ENCODE peak calls at places on chromosomes 3 and 15, in ten cellular contexts. One of them, this sample, is unnamed.

GRCh38 chr3:194884649-194885315 is 199.1 kb downstream of the FAM43A start:
- DNase-seq in HFFc6: no peak
- DNase-seq in chondrocyte: no peak
- DNase-seq in HFF-Myc: no peak
- DNase-seq in activated CD4-positive, alpha-beta T cell treated with anti-CD3 and anti-CD28 coated beads, Interleukin-2, amount 50 U/mL, for 1 hour: no peak
- DNase-seq in stimulated activated effector memory CD8-positive, alpha-beta T cell treated with anti-CD3 and anti-CD28 coated beads, Interleukin-12 subunit alpha, Interleukin-12 subunit beta, amount 100 ng/mL, for 72 hours: no peak
- DNase-seq in dorsolateral prefrontal cortex: no peak
- DNase-seq in T-helper 2 cell: no peak
- DNase-seq in naive thymus-derived CD8-positive, alpha-beta T cell: no peak
- DNase-seq in GM04503: no peak
- DNase-seq in this sample: no peak

GRCh38 chr3:158819282-158819681 is 17.4 kb downstream of the MFSD1 start:
- DNase-seq in HFFc6: no peak
- DNase-seq in chondrocyte: no peak
- DNase-seq in HFF-Myc: no peak
- DNase-seq in activated CD4-positive, alpha-beta T cell treated with anti-CD3 and anti-CD28 coated beads, Interleukin-2, amount 50 U/mL, for 1 hour: no peak
- DNase-seq in stimulated activated effector memory CD8-positive, alpha-beta T cell treated with anti-CD3 and anti-CD28 coated beads, Interleukin-12 subunit alpha, Interleukin-12 subunit beta, amount 100 ng/mL, for 72 hours: no peak
- DNase-seq in dorsolateral prefrontal cortex: no peak
- DNase-seq in T-helper 2 cell: no peak
- DNase-seq in naive thymus-derived CD8-positive, alpha-beta T cell: no peak
- DNase-seq in GM04503: no peak
- DNase-seq in this sample: no peak

GRCh38 chr15:78929536-78930264 is 15.1 kb downstream of the CTSH start:
- DNase-seq in HFFc6: no peak
- DNase-seq in chondrocyte: no peak
- DNase-seq in HFF-Myc: no peak
- DNase-seq in activated CD4-positive, alpha-beta T cell treated with anti-CD3 and anti-CD28 coated beads, Interleukin-2, amount 50 U/mL, for 1 hour: no peak
- DNase-seq in stimulated activated effector memory CD8-positive, alpha-beta T cell treated with anti-CD3 and anti-CD28 coated beads, Interleukin-12 subunit alpha, Interleukin-12 subunit beta, amount 100 ng/mL, for 72 hours: no peak
- DNase-seq in dorsolateral prefrontal cortex: no peak
- DNase-seq in T-helper 2 cell: no peak
- DNase-seq in naive thymus-derived CD8-positive, alpha-beta T cell: no peak
- DNase-seq in GM04503: no peak
- DNase-seq in this sample: no peak

GRCh38 chr3:123194552-123194951 is 7.2 kb upstream of the SEC22A start:
- DNase-seq in HFFc6: no peak
- DNase-seq in chondrocyte: no peak
- DNase-seq in HFF-Myc: no peak
- DNase-seq in activated CD4-positive, alpha-beta T cell treated with anti-CD3 and anti-CD28 coated beads, Interleukin-2, amount 50 U/mL, for 1 hour: no peak
- DNase-seq in stimulated activated effector memory CD8-positive, alpha-beta T cell treated with anti-CD3 and anti-CD28 coated beads, Interleukin-12 subunit alpha, Interleukin-12 subunit beta, amount 100 ng/mL, for 72 hours: no peak
- DNase-seq in dorsolateral prefrontal cortex: no peak
- DNase-seq in T-helper 2 cell: no peak
- DNase-seq in naive thymus-derived CD8-positive, alpha-beta T cell: no peak
- DNase-seq in GM04503: no peak
- DNase-seq in this sample: no peak

GRCh38 chr15:64930778-64931240 is 19.1 kb downstream of the ANKDD1A start:
- DNase-seq in HFFc6: no peak
- DNase-seq in chondrocyte: no peak
- DNase-seq in HFF-Myc: no peak
- DNase-seq in activated CD4-positive, alpha-beta T cell treated with anti-CD3 and anti-CD28 coated beads, Interleukin-2, amount 50 U/mL, for 1 hour: no peak
- DNase-seq in stimulated activated effector memory CD8-positive, alpha-beta T cell treated with anti-CD3 and anti-CD28 coated beads, Interleukin-12 subunit alpha, Interleukin-12 subunit beta, amount 100 ng/mL, for 72 hours: no peak
- DNase-seq in dorsolateral prefrontal cortex: no peak
- DNase-seq in T-helper 2 cell: no peak
- DNase-seq in naive thymus-derived CD8-positive, alpha-beta T cell: no peak
- DNase-seq in GM04503: no peak
- DNase-seq in this sample: no peak

GRCh38 chr3:53834429-53835095 is 11.7 kb downstream of the CHDH start:
- DNase-seq in HFFc6: no peak
- DNase-seq in chondrocyte: no peak
- DNase-seq in HFF-Myc: no peak
- DNase-seq in activated CD4-positive, alpha-beta T cell treated with anti-CD3 and anti-CD28 coated beads, Interleukin-2, amount 50 U/mL, for 1 hour: no peak
- DNase-seq in stimulated activated effector memory CD8-positive, alpha-beta T cell treated with anti-CD3 and anti-CD28 coated beads, Interleukin-12 subunit alpha, Interleukin-12 subunit beta, amount 100 ng/mL, for 72 hours: no peak
- DNase-seq in dorsolateral prefrontal cortex: no peak
- DNase-seq in T-helper 2 cell: no peak
- DNase-seq in naive thymus-derived CD8-positive, alpha-beta T cell: no peak
- DNase-seq in GM04503: peak; percentile 21
- DNase-seq in this sample: no peak

GRCh38 chr3:73056365-73057150 is 4.9 kb upstream of the EBLN2 start:
- DNase-seq in HFFc6: peak; percentile 42
- DNase-seq in chondrocyte: no peak
- DNase-seq in HFF-Myc: peak; percentile 15
- DNase-seq in activated CD4-positive, alpha-beta T cell treated with anti-CD3 and anti-CD28 coated beads, Interleukin-2, amount 50 U/mL, for 1 hour: no peak
- DNase-seq in stimulated activated effector memory CD8-positive, alpha-beta T cell treated with anti-CD3 and anti-CD28 coated beads, Interleukin-12 subunit alpha, Interleukin-12 subunit beta, amount 100 ng/mL, for 72 hours: no peak
- DNase-seq in dorsolateral prefrontal cortex: no peak
- DNase-seq in T-helper 2 cell: no peak
- DNase-seq in naive thymus-derived CD8-positive, alpha-beta T cell: peak; percentile 45
- DNase-seq in GM04503: no peak
- DNase-seq in this sample: no peak

GRCh38 chr3:151560750-151561149 is 99.9 kb upstream of the IGSF10 start:
- DNase-seq in HFFc6: no peak
- DNase-seq in chondrocyte: no peak
- DNase-seq in HFF-Myc: no peak
- DNase-seq in activated CD4-positive, alpha-beta T cell treated with anti-CD3 and anti-CD28 coated beads, Interleukin-2, amount 50 U/mL, for 1 hour: no peak
- DNase-seq in stimulated activated effector memory CD8-positive, alpha-beta T cell treated with anti-CD3 and anti-CD28 coated beads, Interleukin-12 subunit alpha, Interleukin-12 subunit beta, amount 100 ng/mL, for 72 hours: no peak
- DNase-seq in dorsolateral prefrontal cortex: no peak
- DNase-seq in T-helper 2 cell: no peak
- DNase-seq in naive thymus-derived CD8-positive, alpha-beta T cell: no peak
- DNase-seq in GM04503: no peak
- DNase-seq in this sample: no peak

GRCh38 chr15:69526696-69527095 is 74.1 kb downstream of the RPLP1 start:
- DNase-seq in HFFc6: no peak
- DNase-seq in chondrocyte: no peak
- DNase-seq in HFF-Myc: no peak
- DNase-seq in activated CD4-positive, alpha-beta T cell treated with anti-CD3 and anti-CD28 coated beads, Interleukin-2, amount 50 U/mL, for 1 hour: no peak
- DNase-seq in stimulated activated effector memory CD8-positive, alpha-beta T cell treated with anti-CD3 and anti-CD28 coated beads, Interleukin-12 subunit alpha, Interleukin-12 subunit beta, amount 100 ng/mL, for 72 hours: no peak
- DNase-seq in dorsolateral prefrontal cortex: no peak
- DNase-seq in T-helper 2 cell: no peak
- DNase-seq in naive thymus-derived CD8-positive, alpha-beta T cell: no peak
- DNase-seq in GM04503: no peak
- DNase-seq in this sample: no peak

GRCh38 chr3:119318871-119319270 is 24.7 kb downstream of the ARHGAP31 start:
- DNase-seq in HFFc6: no peak
- DNase-seq in chondrocyte: no peak
- DNase-seq in HFF-Myc: peak; percentile 67
- DNase-seq in activated CD4-positive, alpha-beta T cell treated with anti-CD3 and anti-CD28 coated beads, Interleukin-2, amount 50 U/mL, for 1 hour: no peak
- DNase-seq in stimulated activated effector memory CD8-positive, alpha-beta T cell treated with anti-CD3 and anti-CD28 coated beads, Interleukin-12 subunit alpha, Interleukin-12 subunit beta, amount 100 ng/mL, for 72 hours: no peak
- DNase-seq in dorsolateral prefrontal cortex: no peak
- DNase-seq in T-helper 2 cell: no peak
- DNase-seq in naive thymus-derived CD8-positive, alpha-beta T cell: no peak
- DNase-seq in GM04503: no peak
- DNase-seq in this sample: no peak

GRCh38 chr3:31407665-31408064 is 125.1 kb upstream of the STT3B start:
- DNase-seq in HFFc6: peak; percentile 13
- DNase-seq in chondrocyte: no peak
- DNase-seq in HFF-Myc: no peak
- DNase-seq in activated CD4-positive, alpha-beta T cell treated with anti-CD3 and anti-CD28 coated beads, Interleukin-2, amount 50 U/mL, for 1 hour: no peak
- DNase-seq in stimulated activated effector memory CD8-positive, alpha-beta T cell treated with anti-CD3 and anti-CD28 coated beads, Interleukin-12 subunit alpha, Interleukin-12 subunit beta, amount 100 ng/mL, for 72 hours: no peak
- DNase-seq in dorsolateral prefrontal cortex: no peak
- DNase-seq in T-helper 2 cell: no peak
- DNase-seq in naive thymus-derived CD8-positive, alpha-beta T cell: no peak
- DNase-seq in GM04503: no peak
- DNase-seq in this sample: no peak

GRCh38 chr3:149401926-149402310 is 24.5 kb upstream of the TM4SF1 start:
- DNase-seq in HFFc6: no peak
- DNase-seq in chondrocyte: no peak
- DNase-seq in HFF-Myc: no peak
- DNase-seq in activated CD4-positive, alpha-beta T cell treated with anti-CD3 and anti-CD28 coated beads, Interleukin-2, amount 50 U/mL, for 1 hour: no peak
- DNase-seq in stimulated activated effector memory CD8-positive, alpha-beta T cell treated with anti-CD3 and anti-CD28 coated beads, Interleukin-12 subunit alpha, Interleukin-12 subunit beta, amount 100 ng/mL, for 72 hours: no peak
- DNase-seq in dorsolateral prefrontal cortex: no peak
- DNase-seq in T-helper 2 cell: no peak
- DNase-seq in naive thymus-derived CD8-positive, alpha-beta T cell: no peak
- DNase-seq in GM04503: no peak
- DNase-seq in this sample: no peak

GRCh38 chr3:57043518-57043917 is 16.9 kb upstream of the SPATA12 start:
- DNase-seq in HFFc6: no peak
- DNase-seq in chondrocyte: no peak
- DNase-seq in HFF-Myc: no peak
- DNase-seq in activated CD4-positive, alpha-beta T cell treated with anti-CD3 and anti-CD28 coated beads, Interleukin-2, amount 50 U/mL, for 1 hour: no peak
- DNase-seq in stimulated activated effector memory CD8-positive, alpha-beta T cell treated with anti-CD3 and anti-CD28 coated beads, Interleukin-12 subunit alpha, Interleukin-12 subunit beta, amount 100 ng/mL, for 72 hours: no peak
- DNase-seq in dorsolateral prefrontal cortex: no peak
- DNase-seq in T-helper 2 cell: no peak
- DNase-seq in naive thymus-derived CD8-positive, alpha-beta T cell: no peak
- DNase-seq in GM04503: no peak
- DNase-seq in this sample: no peak

GRCh38 chr3:12428131-12428530 is 56.1 kb upstream of the TSEN2 start:
- DNase-seq in HFFc6: no peak
- DNase-seq in chondrocyte: no peak
- DNase-seq in HFF-Myc: no peak
- DNase-seq in activated CD4-positive, alpha-beta T cell treated with anti-CD3 and anti-CD28 coated beads, Interleukin-2, amount 50 U/mL, for 1 hour: no peak
- DNase-seq in stimulated activated effector memory CD8-positive, alpha-beta T cell treated with anti-CD3 and anti-CD28 coated beads, Interleukin-12 subunit alpha, Interleukin-12 subunit beta, amount 100 ng/mL, for 72 hours: no peak
- DNase-seq in dorsolateral prefrontal cortex: no peak
- DNase-seq in T-helper 2 cell: no peak
- DNase-seq in naive thymus-derived CD8-positive, alpha-beta T cell: no peak
- DNase-seq in GM04503: no peak
- DNase-seq in this sample: no peak

GRCh38 chr3:97497138-97497537 is 267.4 kb upstream of the ARL6 start:
- DNase-seq in HFFc6: no peak
- DNase-seq in chondrocyte: no peak
- DNase-seq in HFF-Myc: no peak
- DNase-seq in activated CD4-positive, alpha-beta T cell treated with anti-CD3 and anti-CD28 coated beads, Interleukin-2, amount 50 U/mL, for 1 hour: no peak
- DNase-seq in stimulated activated effector memory CD8-positive, alpha-beta T cell treated with anti-CD3 and anti-CD28 coated beads, Interleukin-12 subunit alpha, Interleukin-12 subunit beta, amount 100 ng/mL, for 72 hours: no peak
- DNase-seq in dorsolateral prefrontal cortex: no peak
- DNase-seq in T-helper 2 cell: no peak
- DNase-seq in naive thymus-derived CD8-positive, alpha-beta T cell: no peak
- DNase-seq in GM04503: no peak
- DNase-seq in this sample: no peak

GRCh38 chr15:56040081-56041035 is 46.9 kb upstream of the NEDD4 start:
- DNase-seq in HFFc6: peak; percentile 87
- DNase-seq in chondrocyte: no peak
- DNase-seq in HFF-Myc: peak; percentile 94
- DNase-seq in activated CD4-positive, alpha-beta T cell treated with anti-CD3 and anti-CD28 coated beads, Interleukin-2, amount 50 U/mL, for 1 hour: no peak
- DNase-seq in stimulated activated effector memory CD8-positive, alpha-beta T cell treated with anti-CD3 and anti-CD28 coated beads, Interleukin-12 subunit alpha, Interleukin-12 subunit beta, amount 100 ng/mL, for 72 hours: no peak
- DNase-seq in dorsolateral prefrontal cortex: no peak
- DNase-seq in T-helper 2 cell: no peak
- DNase-seq in naive thymus-derived CD8-positive, alpha-beta T cell: no peak
- DNase-seq in GM04503: peak; percentile 79
- DNase-seq in this sample: peak; percentile 82

GRCh38 chr3:140134231-140134630 is 199.2 kb downstream of the CLSTN2 start:
- DNase-seq in HFFc6: no peak
- DNase-seq in chondrocyte: no peak
- DNase-seq in HFF-Myc: no peak
- DNase-seq in activated CD4-positive, alpha-beta T cell treated with anti-CD3 and anti-CD28 coated beads, Interleukin-2, amount 50 U/mL, for 1 hour: no peak
- DNase-seq in stimulated activated effector memory CD8-positive, alpha-beta T cell treated with anti-CD3 and anti-CD28 coated beads, Interleukin-12 subunit alpha, Interleukin-12 subunit beta, amount 100 ng/mL, for 72 hours: no peak
- DNase-seq in dorsolateral prefrontal cortex: no peak
- DNase-seq in T-helper 2 cell: no peak
- DNase-seq in naive thymus-derived CD8-positive, alpha-beta T cell: no peak
- DNase-seq in GM04503: no peak
- DNase-seq in this sample: no peak

GRCh38 chr15:48965972-48966371 is 2.3 kb upstream of the SHC4 start:
- DNase-seq in HFFc6: peak; percentile 79
- DNase-seq in chondrocyte: no peak
- DNase-seq in HFF-Myc: peak; percentile 52
- DNase-seq in activated CD4-positive, alpha-beta T cell treated with anti-CD3 and anti-CD28 coated beads, Interleukin-2, amount 50 U/mL, for 1 hour: no peak
- DNase-seq in stimulated activated effector memory CD8-positive, alpha-beta T cell treated with anti-CD3 and anti-CD28 coated beads, Interleukin-12 subunit alpha, Interleukin-12 subunit beta, amount 100 ng/mL, for 72 hours: no peak
- DNase-seq in dorsolateral prefrontal cortex: no peak
- DNase-seq in T-helper 2 cell: no peak
- DNase-seq in naive thymus-derived CD8-positive, alpha-beta T cell: no peak
- DNase-seq in GM04503: no peak
- DNase-seq in this sample: no peak

GRCh38 chr3:184015381-184016019 is 2.2 kb downstream of the ABCC5 start:
- DNase-seq in HFFc6: no peak
- DNase-seq in chondrocyte: no peak
- DNase-seq in HFF-Myc: no peak
- DNase-seq in activated CD4-positive, alpha-beta T cell treated with anti-CD3 and anti-CD28 coated beads, Interleukin-2, amount 50 U/mL, for 1 hour: no peak
- DNase-seq in stimulated activated effector memory CD8-positive, alpha-beta T cell treated with anti-CD3 and anti-CD28 coated beads, Interleukin-12 subunit alpha, Interleukin-12 subunit beta, amount 100 ng/mL, for 72 hours: no peak
- DNase-seq in dorsolateral prefrontal cortex: no peak
- DNase-seq in T-helper 2 cell: no peak
- DNase-seq in naive thymus-derived CD8-positive, alpha-beta T cell: no peak
- DNase-seq in GM04503: no peak
- DNase-seq in this sample: no peak

GRCh38 chr15:96088592-96088991 is 241.9 kb upstream of the NR2F2 start:
- DNase-seq in HFFc6: no peak
- DNase-seq in chondrocyte: no peak
- DNase-seq in HFF-Myc: no peak
- DNase-seq in activated CD4-positive, alpha-beta T cell treated with anti-CD3 and anti-CD28 coated beads, Interleukin-2, amount 50 U/mL, for 1 hour: no peak
- DNase-seq in stimulated activated effector memory CD8-positive, alpha-beta T cell treated with anti-CD3 and anti-CD28 coated beads, Interleukin-12 subunit alpha, Interleukin-12 subunit beta, amount 100 ng/mL, for 72 hours: no peak
- DNase-seq in dorsolateral prefrontal cortex: no peak
- DNase-seq in T-helper 2 cell: no peak
- DNase-seq in naive thymus-derived CD8-positive, alpha-beta T cell: no peak
- DNase-seq in GM04503: no peak
- DNase-seq in this sample: no peak

GRCh38 chr3:105747056-105747455 is 121.8 kb downstream of the CBLB start:
- DNase-seq in HFFc6: peak; percentile 39
- DNase-seq in chondrocyte: no peak
- DNase-seq in HFF-Myc: no peak
- DNase-seq in activated CD4-positive, alpha-beta T cell treated with anti-CD3 and anti-CD28 coated beads, Interleukin-2, amount 50 U/mL, for 1 hour: no peak
- DNase-seq in stimulated activated effector memory CD8-positive, alpha-beta T cell treated with anti-CD3 and anti-CD28 coated beads, Interleukin-12 subunit alpha, Interleukin-12 subunit beta, amount 100 ng/mL, for 72 hours: no peak
- DNase-seq in dorsolateral prefrontal cortex: no peak
- DNase-seq in T-helper 2 cell: no peak
- DNase-seq in naive thymus-derived CD8-positive, alpha-beta T cell: no peak
- DNase-seq in GM04503: peak; percentile 34
- DNase-seq in this sample: peak; percentile 28

GRCh38 chr15:38335106-38335505 is 82.5 kb downstream of the SPRED1 start:
- DNase-seq in HFFc6: no peak
- DNase-seq in chondrocyte: no peak
- DNase-seq in HFF-Myc: no peak
- DNase-seq in activated CD4-positive, alpha-beta T cell treated with anti-CD3 and anti-CD28 coated beads, Interleukin-2, amount 50 U/mL, for 1 hour: no peak
- DNase-seq in stimulated activated effector memory CD8-positive, alpha-beta T cell treated with anti-CD3 and anti-CD28 coated beads, Interleukin-12 subunit alpha, Interleukin-12 subunit beta, amount 100 ng/mL, for 72 hours: no peak
- DNase-seq in dorsolateral prefrontal cortex: no peak
- DNase-seq in T-helper 2 cell: no peak
- DNase-seq in naive thymus-derived CD8-positive, alpha-beta T cell: no peak
- DNase-seq in GM04503: no peak
- DNase-seq in this sample: no peak

GRCh38 chr3:32945136-32945535 is 6.3 kb upstream of the CCR4 start:
- DNase-seq in HFFc6: peak; percentile 43
- DNase-seq in chondrocyte: no peak
- DNase-seq in HFF-Myc: no peak
- DNase-seq in activated CD4-positive, alpha-beta T cell treated with anti-CD3 and anti-CD28 coated beads, Interleukin-2, amount 50 U/mL, for 1 hour: no peak
- DNase-seq in stimulated activated effector memory CD8-positive, alpha-beta T cell treated with anti-CD3 and anti-CD28 coated beads, Interleukin-12 subunit alpha, Interleukin-12 subunit beta, amount 100 ng/mL, for 72 hours: no peak
- DNase-seq in dorsolateral prefrontal cortex: no peak
- DNase-seq in T-helper 2 cell: no peak
- DNase-seq in naive thymus-derived CD8-positive, alpha-beta T cell: no peak
- DNase-seq in GM04503: no peak
- DNase-seq in this sample: no peak

GRCh38 chr3:34947849-34948248 is 691.5 kb upstream of the ARPP21 start:
- DNase-seq in HFFc6: no peak
- DNase-seq in chondrocyte: no peak
- DNase-seq in HFF-Myc: no peak
- DNase-seq in activated CD4-positive, alpha-beta T cell treated with anti-CD3 and anti-CD28 coated beads, Interleukin-2, amount 50 U/mL, for 1 hour: no peak
- DNase-seq in stimulated activated effector memory CD8-positive, alpha-beta T cell treated with anti-CD3 and anti-CD28 coated beads, Interleukin-12 subunit alpha, Interleukin-12 subunit beta, amount 100 ng/mL, for 72 hours: no peak
- DNase-seq in dorsolateral prefrontal cortex: no peak
- DNase-seq in T-helper 2 cell: no peak
- DNase-seq in naive thymus-derived CD8-positive, alpha-beta T cell: no peak
- DNase-seq in GM04503: no peak
- DNase-seq in this sample: peak; percentile 7

GRCh38 chr15:101570238-101570637 is 80.7 kb upstream of the PCSK6 start:
- DNase-seq in HFFc6: no peak
- DNase-seq in chondrocyte: no peak
- DNase-seq in HFF-Myc: no peak
- DNase-seq in activated CD4-positive, alpha-beta T cell treated with anti-CD3 and anti-CD28 coated beads, Interleukin-2, amount 50 U/mL, for 1 hour: no peak
- DNase-seq in stimulated activated effector memory CD8-positive, alpha-beta T cell treated with anti-CD3 and anti-CD28 coated beads, Interleukin-12 subunit alpha, Interleukin-12 subunit beta, amount 100 ng/mL, for 72 hours: no peak
- DNase-seq in dorsolateral prefrontal cortex: no peak
- DNase-seq in T-helper 2 cell: no peak
- DNase-seq in naive thymus-derived CD8-positive, alpha-beta T cell: no peak
- DNase-seq in GM04503: no peak
- DNase-seq in this sample: no peak

GRCh38 chr3:163971861-163972260 is 1106.4 kb downstream of the SI start:
- DNase-seq in HFFc6: no peak
- DNase-seq in chondrocyte: no peak
- DNase-seq in HFF-Myc: no peak
- DNase-seq in activated CD4-positive, alpha-beta T cell treated with anti-CD3 and anti-CD28 coated beads, Interleukin-2, amount 50 U/mL, for 1 hour: no peak
- DNase-seq in stimulated activated effector memory CD8-positive, alpha-beta T cell treated with anti-CD3 and anti-CD28 coated beads, Interleukin-12 subunit alpha, Interleukin-12 subunit beta, amount 100 ng/mL, for 72 hours: no peak
- DNase-seq in dorsolateral prefrontal cortex: no peak
- DNase-seq in T-helper 2 cell: no peak
- DNase-seq in naive thymus-derived CD8-positive, alpha-beta T cell: no peak
- DNase-seq in GM04503: no peak
- DNase-seq in this sample: no peak

GRCh38 chr15:58440181-58440910 is 8.6 kb downstream of the LIPC start:
- DNase-seq in HFFc6: peak; percentile 41
- DNase-seq in chondrocyte: no peak
- DNase-seq in HFF-Myc: no peak
- DNase-seq in activated CD4-positive, alpha-beta T cell treated with anti-CD3 and anti-CD28 coated beads, Interleukin-2, amount 50 U/mL, for 1 hour: no peak
- DNase-seq in stimulated activated effector memory CD8-positive, alpha-beta T cell treated with anti-CD3 and anti-CD28 coated beads, Interleukin-12 subunit alpha, Interleukin-12 subunit beta, amount 100 ng/mL, for 72 hours: no peak
- DNase-seq in dorsolateral prefrontal cortex: no peak
- DNase-seq in T-helper 2 cell: no peak
- DNase-seq in naive thymus-derived CD8-positive, alpha-beta T cell: no peak
- DNase-seq in GM04503: peak; percentile 61
- DNase-seq in this sample: peak; percentile 10

GRCh38 chr15:85764649-85765277 is 30.0 kb downstream of the KLHL25 start:
- DNase-seq in HFFc6: peak; percentile 31
- DNase-seq in chondrocyte: no peak
- DNase-seq in HFF-Myc: no peak
- DNase-seq in activated CD4-positive, alpha-beta T cell treated with anti-CD3 and anti-CD28 coated beads, Interleukin-2, amount 50 U/mL, for 1 hour: no peak
- DNase-seq in stimulated activated effector memory CD8-positive, alpha-beta T cell treated with anti-CD3 and anti-CD28 coated beads, Interleukin-12 subunit alpha, Interleukin-12 subunit beta, amount 100 ng/mL, for 72 hours: no peak
- DNase-seq in dorsolateral prefrontal cortex: no peak
- DNase-seq in T-helper 2 cell: no peak
- DNase-seq in naive thymus-derived CD8-positive, alpha-beta T cell: no peak
- DNase-seq in GM04503: no peak
- DNase-seq in this sample: no peak